ENCODE peak calls at places on chromosomes 6 and 20, in five cellular contexts. One of them, this sample, is unnamed.
A peak's percentile ranks its signal among the peaks of the same experiment; 100 is the strongest.

GRCh38 chr6:158999154-158999668 is 791 bp downstream of the RSPH3 start:
- DNase-seq in GM12891: no peak
- DNase-seq in K562: no peak
- DNase-seq in HepG2: no peak
- DNase-seq in GM12878: no peak
- DNase-seq in this sample: no peak

GRCh38 chr20:51650685-51651134 is 108.2 kb upstream of the NFATC2 start:
- DNase-seq in GM12891: no peak
- DNase-seq in K562: no peak
- DNase-seq in HepG2: no peak
- DNase-seq in GM12878: no peak
- DNase-seq in this sample: no peak

GRCh38 chr6:119858901-119859300 is 509.3 kb upstream of the MAN1A1 start:
- DNase-seq in GM12891: no peak
- DNase-seq in K562: no peak
- DNase-seq in HepG2: no peak
- DNase-seq in GM12878: no peak
- DNase-seq in this sample: no peak

GRCh38 chr6:79737172-79737571 is 106.0 kb downstream of the SH3BGRL2 start:
- DNase-seq in GM12891: no peak
- DNase-seq in K562: peak; percentile 5
- DNase-seq in HepG2: no peak
- DNase-seq in GM12878: no peak
- DNase-seq in this sample: no peak

GRCh38 chr6:131197716-131198115 is 62.4 kb downstream of the AKAP7 start:
- DNase-seq in GM12891: no peak
- DNase-seq in K562: no peak
- DNase-seq in HepG2: no peak
- DNase-seq in GM12878: no peak
- DNase-seq in this sample: no peak

GRCh38 chr6:21800948-21801438 is 207.4 kb downstream of the SOX4 start:
- DNase-seq in GM12891: no peak
- DNase-seq in K562: no peak
- DNase-seq in HepG2: peak; percentile 39
- DNase-seq in GM12878: no peak
- DNase-seq in this sample: no peak

GRCh38 chr6:11601776-11602605 is 64.4 kb downstream of the TMEM170B start:
- DNase-seq in GM12891: no peak
- DNase-seq in K562: no peak
- DNase-seq in HepG2: no peak
- DNase-seq in GM12878: no peak
- DNase-seq in this sample: no peak

GRCh38 chr6:7939186-7939863 is 28.7 kb upstream of the TXNDC5 start:
- DNase-seq in GM12891: no peak
- DNase-seq in K562: no peak
- DNase-seq in HepG2: no peak
- DNase-seq in GM12878: no peak
- DNase-seq in this sample: no peak

GRCh38 chr20:48241482-48241881 is 456.2 kb upstream of the SULF2 start:
- DNase-seq in GM12891: no peak
- DNase-seq in K562: no peak
- DNase-seq in HepG2: no peak
- DNase-seq in GM12878: no peak
- DNase-seq in this sample: no peak

GRCh38 chr20:8997720-8998119 is 71.2 kb upstream of the PLCB4 start:
- DNase-seq in GM12891: no peak
- DNase-seq in K562: peak; percentile 33
- DNase-seq in HepG2: no peak
- DNase-seq in GM12878: no peak
- DNase-seq in this sample: no peak

GRCh38 chr6:160750276-160750689 is 48.2 kb downstream of the PLG start:
- DNase-seq in GM12891: no peak
- DNase-seq in K562: peak; percentile 65
- DNase-seq in HepG2: peak; percentile 18
- DNase-seq in GM12878: peak; percentile 39
- DNase-seq in this sample: no peak

GRCh38 chr6:7150381-7151064 is 42.8 kb downstream of the RREB1 start:
- DNase-seq in GM12891: no peak
- DNase-seq in K562: peak; percentile 96
- DNase-seq in HepG2: no peak
- DNase-seq in GM12878: no peak
- DNase-seq in this sample: no peak

DNA sequence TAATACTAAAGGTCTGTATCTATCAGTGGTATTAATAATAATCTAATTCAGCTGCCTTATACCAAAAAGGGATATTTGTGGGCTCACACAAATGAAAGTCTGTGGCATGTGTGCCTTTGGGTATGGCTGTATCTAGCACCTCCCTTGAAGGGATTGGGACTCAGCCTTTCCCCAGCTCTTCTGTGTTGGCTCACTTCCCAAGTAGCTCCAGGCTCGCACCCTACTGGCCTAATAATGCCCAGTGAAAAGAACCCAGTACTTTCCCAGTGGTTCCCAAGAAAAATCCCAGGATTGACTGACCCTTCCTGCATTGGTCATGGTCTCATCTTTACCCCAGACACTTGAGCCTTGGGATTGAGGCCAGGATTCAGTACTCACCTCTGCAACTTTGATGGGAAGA is 60.7 kb upstream of the CDKAL1 start:
- DNase-seq in GM12891: no peak
- DNase-seq in K562: no peak
- DNase-seq in HepG2: no peak
- DNase-seq in GM12878: no peak
- DNase-seq in this sample: no peak
- TF ChIP-seq POLR2AphosphoS5 in GM12891: no peak
- TF ChIP-seq POLR2AphosphoS5 in K562: no peak
- TF ChIP-seq POLR2AphosphoS5 in HepG2: no peak
- TF ChIP-seq POLR2AphosphoS5 in GM12878: no peak
- TF ChIP-seq POLR2AphosphoS5 in this sample: no peak

DNA sequence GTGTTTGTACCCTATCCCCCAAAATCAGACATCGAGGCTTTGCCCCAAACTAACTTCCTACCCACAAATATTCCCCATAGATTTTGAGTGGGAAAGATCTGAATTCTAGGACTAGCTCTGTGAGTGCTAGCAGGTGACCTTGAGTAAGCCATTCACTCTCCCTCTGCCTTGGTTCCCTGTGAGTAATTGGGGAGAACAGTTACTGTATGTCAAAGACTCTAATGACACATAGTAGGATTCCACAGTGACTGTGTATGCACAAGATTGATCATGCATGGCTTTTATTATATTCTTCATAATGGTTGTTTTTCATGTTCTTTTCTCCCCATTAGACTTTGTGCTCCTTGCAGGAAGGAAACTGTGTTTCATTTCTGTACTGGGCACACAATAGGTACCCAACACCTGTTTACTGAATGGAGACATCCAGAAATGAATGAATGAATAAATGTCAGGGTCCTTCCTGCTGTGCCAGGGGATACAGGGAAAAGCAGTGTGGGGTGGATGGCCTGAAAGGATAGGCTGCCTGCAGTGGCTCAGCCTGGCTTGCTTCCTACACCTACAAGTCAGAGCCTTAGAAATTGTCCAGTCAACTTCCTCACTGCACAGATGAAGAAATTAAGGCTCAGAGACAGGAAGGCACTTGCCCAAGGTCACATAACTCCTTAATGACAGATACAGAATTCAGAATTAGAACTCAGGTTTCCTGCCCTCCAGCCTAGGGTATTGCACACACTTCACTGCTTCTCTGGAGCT is 906 bp upstream of the TMEM151B start:
- DNase-seq in GM12891: no peak
- DNase-seq in K562: no peak
- DNase-seq in HepG2: no peak
- DNase-seq in GM12878: no peak
- DNase-seq in this sample: no peak
- TF ChIP-seq TAF1 in GM12891: no peak
- TF ChIP-seq TAF1 in K562: no peak
- TF ChIP-seq TAF1 in HepG2: no peak
- TF ChIP-seq TAF1 in GM12878: no peak
- TF ChIP-seq TAF1 in this sample: no peak

GRCh38 chr6:75201901-75202672 is 3.8 kb downstream of the COL12A1 start:
- DNase-seq in GM12891: no peak
- DNase-seq in K562: no peak
- DNase-seq in HepG2: no peak
- DNase-seq in GM12878: no peak
- DNase-seq in this sample: peak; percentile 19

GRCh38 chr6:75199856-75200255 is 6.0 kb downstream of the COL12A1 start:
- DNase-seq in GM12891: no peak
- DNase-seq in K562: no peak
- DNase-seq in HepG2: no peak
- DNase-seq in GM12878: no peak
- DNase-seq in this sample: no peak

GRCh38 chr6:75201076-75201475 is 4.8 kb downstream of the COL12A1 start:
- DNase-seq in GM12891: no peak
- DNase-seq in K562: no peak
- DNase-seq in HepG2: no peak
- DNase-seq in GM12878: no peak
- DNase-seq in this sample: no peak

DNA sequence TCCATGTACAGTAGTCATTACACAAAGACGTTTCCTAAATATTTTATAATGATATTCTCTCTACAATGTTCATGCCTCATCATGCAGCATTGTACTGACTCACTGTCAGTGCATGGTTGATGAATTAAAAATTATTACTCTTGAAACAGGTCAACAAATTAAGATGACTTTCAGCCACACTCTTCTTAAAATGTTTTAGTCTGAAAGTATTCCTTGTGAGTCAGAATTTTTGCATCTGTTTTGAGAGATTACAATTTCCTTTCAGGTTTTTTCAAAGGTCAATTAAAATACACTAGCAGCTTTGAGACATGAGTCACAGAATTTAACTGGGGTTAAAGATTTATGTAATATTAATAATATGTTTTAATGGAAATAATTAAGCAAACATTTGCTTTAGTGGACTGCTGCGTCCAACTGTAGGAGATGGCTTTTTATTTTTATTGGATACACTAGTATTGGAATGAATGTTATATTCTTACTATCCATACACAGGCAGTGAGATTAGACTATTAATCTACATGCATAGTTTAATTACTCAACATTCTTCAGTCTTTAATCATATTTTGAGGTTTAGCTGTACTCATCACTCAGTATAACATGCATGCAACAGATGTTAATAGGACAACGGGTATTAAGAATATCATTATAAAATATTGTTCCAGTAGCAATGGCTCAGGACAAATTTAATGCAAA is 9.7 kb downstream of the COL12A1 start:
- DNase-seq in GM12891: no peak
- DNase-seq in K562: no peak
- DNase-seq in HepG2: no peak
- DNase-seq in GM12878: no peak
- DNase-seq in this sample: no peak
- TF ChIP-seq POLR2A in GM12891: no peak
- TF ChIP-seq POLR2A in K562: no peak
- TF ChIP-seq POLR2A in HepG2: no peak
- TF ChIP-seq POLR2A in GM12878: no peak
- TF ChIP-seq POLR2A in this sample: no peak

DNA sequence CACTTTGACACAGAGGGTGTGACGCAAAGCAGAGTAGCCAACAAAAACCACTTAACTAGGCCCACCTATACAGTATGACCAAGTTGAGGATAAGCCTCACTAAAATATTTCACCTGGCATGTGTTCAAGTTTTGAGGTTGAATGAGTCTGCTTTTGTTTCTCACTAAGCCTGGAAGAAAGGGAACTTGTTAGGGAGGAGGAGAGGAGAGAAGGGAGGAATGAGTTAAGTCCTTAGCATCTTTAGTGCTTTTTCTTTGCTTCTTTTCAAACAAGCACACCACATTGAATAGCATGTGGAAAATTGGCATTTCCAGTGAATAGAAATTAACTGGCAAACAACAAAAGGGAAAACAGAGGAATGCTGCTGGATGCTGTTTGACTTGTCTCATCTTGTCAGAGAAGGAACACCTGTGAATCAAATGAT is 461.9 kb downstream of the GJA1 start:
- DNase-seq in GM12891: no peak
- DNase-seq in K562: no peak
- DNase-seq in HepG2: no peak
- DNase-seq in GM12878: no peak
- DNase-seq in this sample: no peak
- TF ChIP-seq POLR2AphosphoS5 in GM12891: no peak
- TF ChIP-seq POLR2AphosphoS5 in K562: no peak
- TF ChIP-seq POLR2AphosphoS5 in HepG2: no peak
- TF ChIP-seq POLR2AphosphoS5 in GM12878: no peak
- TF ChIP-seq POLR2AphosphoS5 in this sample: no peak

GRCh38 chr6:167932468-167933276 is 64.8 kb upstream of the KIF25 start:
- DNase-seq in GM12891: no peak
- DNase-seq in K562: no peak
- DNase-seq in HepG2: peak; percentile 88
- DNase-seq in GM12878: no peak
- DNase-seq in this sample: no peak
- TF ChIP-seq TAF1 in GM12891: no peak
- TF ChIP-seq TAF1 in K562: no peak
- TF ChIP-seq TAF1 in HepG2: no peak
- TF ChIP-seq TAF1 in GM12878: no peak
- TF ChIP-seq TAF1 in this sample: no peak